ENCODE peak calls at places on chromosomes 11 and 22, in six cellular contexts. K is stimulated activated CD4-positive, alpha-beta T cell treated with anti-CD3 and anti-CD28 coated beads, Interleukin-15, amount 100 ng/mL, for 1 hour; V is type B pancreatic cell; J is mucosa of descending colon; D is iris pigment epithelial cell; Q is thoracic aorta. F is an unnamed sample.

GRCh38 chr11:96278039-96278897 is 64.7 kb downstream of the MAML2 start:
- DNase-seq in D (peak), Q (no peak), J (no peak), K (no peak), V (no peak), F (no peak)

GRCh38 chr22:50174382-50175190 is 4.1 kb downstream of the PANX2 start:
- DNase-seq in J (no peak), D (no peak), Q (no peak), K (no peak), V (no peak), F (no peak)

GRCh38 chr11:76266269-76266668 is 60.0 kb upstream of the WNT11 start:
- DNase-seq in J (no peak), V (no peak), D (peak), K (no peak), Q (no peak), F (peak)

GRCh38 chr11:4704054-4704789 is at the start of gene MMP26:
- DNase-seq in V (no peak), Q (no peak), J (no peak), K (no peak), D (no peak), F (no peak)

GRCh38 chr11:73507086-73507485 is 90.8 kb downstream of the FAM168A start:
- DNase-seq in K (no peak), V (no peak), D (peak), Q (no peak), J (no peak), F (no peak)

GRCh38 chr11:111336582-111337256 is 38.4 kb downstream of the POU2AF3 start:
- DNase-seq in Q (no peak), D (peak), K (no peak), J (no peak), V (no peak), F (no peak)

GRCh38 chr11:47551086-47551485 is 1.8 kb downstream of the CELF1 start:
- DNase-seq in V (no peak), Q (no peak), D (peak), J (no peak), K (no peak), F (no peak)

GRCh38 chr11:8066036-8066910 is 14.7 kb upstream of the TUB start:
- DNase-seq in Q (no peak), V (peak), K (no peak), D (no peak), J (no peak), F (peak)

GRCh38 chr11:18720086-18720810 is 5.7 kb downstream of the IGSF22 start:
- DNase-seq in K (no peak), D (peak), Q (no peak), J (no peak), V (no peak), F (no peak)

GRCh38 chr11:115580927-115581680 is 76.9 kb upstream of the CADM1 start:
- DNase-seq in D (no peak), J (peak), K (no peak), Q (no peak), V (no peak), F (no peak)

GRCh38 chr22:36374603-36375024 is 13.2 kb downstream of the MYH9 start:
- DNase-seq in Q (no peak), V (no peak), J (no peak), K (no peak), D (no peak), F (no peak)

GRCh38 chr22:45600791-45601730 is 70.6 kb upstream of the ATXN10 start:
- DNase-seq in V (no peak), Q (no peak), D (peak), J (no peak), K (no peak), F (no peak)

GRCh38 chr22:43257549-43257948 is 70.6 kb upstream of the TTLL12 start:
- DNase-seq in Q (no peak), V (no peak), D (peak), K (no peak), J (no peak), F (no peak)

GRCh38 chr11:18371279-18371678 is 23.1 kb upstream of the LDHA start:
- DNase-seq in Q (no peak), J (no peak), D (peak), K (no peak), V (no peak), F (no peak)

GRCh38 chr22:48899523-48900326 is 927.9 kb downstream of the BRD1 start:
- DNase-seq in K (no peak), Q (no peak), J (no peak), D (no peak), V (peak), F (no peak)

GRCh38 chr22:24431309-24432034 is 4.1 kb downstream of the ADORA2A start:
- DNase-seq in Q (no peak), J (no peak), D (no peak), K (no peak), V (no peak), F (no peak)

GRCh38 chr11:24312464-24313238 is 184.2 kb upstream of the LUZP2 start:
- DNase-seq in J (no peak), D (peak), V (no peak), K (no peak), Q (no peak), F (no peak)

GRCh38 chr22:44391026-44391425 is 78.3 kb upstream of the SHISAL1 start:
- DNase-seq in D (no peak), K (no peak), V (no peak), Q (no peak), J (peak), F (no peak)

GRCh38 chr22:41226728-41227655 is 13.7 kb downstream of the CHADL start:
- DNase-seq in K (no peak), V (no peak), J (no peak), Q (no peak), D (no peak), F (no peak)

F was measured in lower leg skin.